ENCODE peak calls at places on chromosomes 6 and 20, in four cellular contexts. One of them, this sample, is unnamed.

GRCh38 chr6:44074383-44075136 is 52.7 kb downstream of the MRPL14 start:
- DNase-seq in H1: no peak
- DNase-seq in H9: peak
- DNase-seq in IMR-90: peak
- DNase-seq in this sample: peak

GRCh38 chr20:47540443-47541354 is 39.0 kb downstream of the NCOA3 start:
- DNase-seq in IMR-90: peak
- DNase-seq in H9: no peak
- DNase-seq in H1: no peak
- DNase-seq in this sample: peak

GRCh38 chr6:33217246-33217645 is 8.9 kb downstream of the RING1 start:
- DNase-seq in IMR-90: no peak
- DNase-seq in H1: no peak
- DNase-seq in H9: no peak
- DNase-seq in this sample: no peak

GRCh38 chr6:150149146-150149545 is 6.3 kb downstream of the PPP1R14C start:
- DNase-seq in H9: no peak
- DNase-seq in IMR-90: no peak
- DNase-seq in H1: no peak
- DNase-seq in this sample: no peak

GRCh38 chr20:62732766-62733165 is 24.1 kb downstream of the NTSR1 start:
- DNase-seq in H1: no peak
- DNase-seq in IMR-90: no peak
- DNase-seq in H9: no peak
- DNase-seq in this sample: no peak

GRCh38 chr6:147366290-147366689 is 142.2 kb upstream of the SAMD5 start:
- DNase-seq in H1: no peak
- DNase-seq in IMR-90: no peak
- DNase-seq in H9: no peak
- DNase-seq in this sample: peak

GRCh38 chr6:76771076-76771634 is 692.1 kb downstream of the HTR1B start:
- DNase-seq in H1: no peak
- DNase-seq in IMR-90: no peak
- DNase-seq in H9: no peak
- DNase-seq in this sample: no peak

GRCh38 chr6:18121580-18122127 is 823 bp downstream of the NHLRC1 start:
- DNase-seq in H1: peak
- DNase-seq in IMR-90: no peak
- DNase-seq in H9: peak
- DNase-seq in this sample: peak

GRCh38 chr6:73585566-73586415 is 65.0 kb upstream of the EEF1A1 start:
- DNase-seq in IMR-90: peak
- DNase-seq in H9: peak
- DNase-seq in H1: no peak
- DNase-seq in this sample: peak

GRCh38 chr20:45365444-45365970 is 2.6 kb downstream of the SYS1 start:
- DNase-seq in H9: peak
- DNase-seq in H1: no peak
- DNase-seq in IMR-90: no peak
- DNase-seq in this sample: no peak

GRCh38 chr6:163036251-163036650 is 308.5 kb downstream of the PACRG start:
- DNase-seq in IMR-90: no peak
- DNase-seq in H9: no peak
- DNase-seq in H1: no peak
- DNase-seq in this sample: no peak

DNA sequence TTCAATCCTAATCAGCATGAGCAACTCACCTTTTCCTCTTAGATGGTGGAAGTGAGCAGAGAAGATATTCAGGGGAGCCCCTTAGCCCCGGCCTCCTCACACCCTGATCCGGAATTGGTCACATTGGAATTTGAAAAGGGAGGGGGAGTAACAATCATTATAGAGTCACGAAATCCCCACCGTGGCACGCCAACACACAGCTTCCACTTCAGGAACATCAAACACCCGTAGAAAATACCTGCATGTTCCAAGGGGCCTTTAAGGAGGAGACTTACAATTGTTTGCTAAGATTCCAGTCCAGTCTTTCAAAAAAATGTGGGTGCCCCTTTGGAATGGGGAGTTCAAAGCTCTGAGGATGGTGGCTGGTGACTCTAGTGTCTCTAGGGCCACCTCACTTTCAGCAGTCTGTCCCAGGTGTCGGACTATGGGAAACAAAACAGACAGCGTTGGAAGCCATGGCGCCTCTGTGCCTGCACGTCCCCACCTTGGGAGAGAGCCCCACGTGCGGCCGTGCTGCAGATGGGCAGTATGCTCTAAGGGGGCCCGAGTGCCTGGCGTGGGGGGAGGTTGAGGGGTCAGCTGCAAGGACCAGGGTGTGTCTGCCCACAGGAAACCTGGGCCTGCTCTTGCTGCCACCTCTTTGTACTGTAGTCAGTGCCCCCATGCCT is 2.4 kb downstream of the CD93 start:
- DNase-seq in IMR-90: no peak
- DNase-seq in H9: no peak
- DNase-seq in H1: no peak
- DNase-seq in this sample: no peak
- H3K4me2 ChIP-seq in IMR-90: no peak
- H3K4me2 ChIP-seq in H9: no peak
- H3K4me2 ChIP-seq in H1: no peak
- H3K4me2 ChIP-seq in this sample: no peak

DNA sequence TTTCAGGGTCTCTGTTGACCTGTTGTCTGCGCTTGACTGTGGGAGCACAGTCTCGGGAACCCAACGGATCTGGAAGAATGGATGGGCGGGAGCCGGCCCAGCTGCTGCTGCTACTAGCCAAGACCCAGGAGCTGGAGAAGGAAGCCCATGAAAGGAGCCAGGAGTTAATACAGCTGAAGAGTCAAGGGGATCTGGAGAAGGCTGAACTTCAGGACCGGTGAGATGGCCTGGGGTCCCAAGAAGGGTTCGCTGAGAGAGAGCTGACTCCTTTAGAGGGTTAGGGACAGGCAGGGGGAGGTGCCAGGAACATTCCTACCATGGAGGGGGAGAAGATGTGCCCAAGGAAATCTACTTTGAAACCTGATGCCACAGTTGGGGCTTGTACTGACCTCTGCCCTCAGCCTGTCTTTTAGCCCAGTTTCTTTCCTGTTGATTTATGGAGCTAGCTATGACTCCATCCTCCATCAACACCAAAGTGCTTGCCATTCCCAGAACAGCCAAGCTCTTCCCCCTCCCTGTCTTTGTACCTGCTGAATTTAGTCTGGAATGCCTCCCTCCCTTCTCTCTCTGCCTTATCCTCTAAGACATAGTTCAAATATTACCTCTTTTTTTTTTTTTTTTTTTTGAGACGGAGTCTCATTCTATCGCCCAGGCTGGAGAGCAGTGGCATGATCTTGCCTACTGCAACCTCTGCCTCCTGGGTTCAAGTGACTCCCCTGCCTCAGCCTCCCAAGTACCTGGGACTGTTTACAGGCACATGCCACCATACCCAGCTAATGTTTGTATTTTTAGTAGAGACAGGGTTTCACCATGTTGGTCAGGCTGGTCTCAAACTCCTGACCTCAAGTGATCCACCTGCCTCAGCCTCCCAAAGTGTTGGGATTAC is 12.2 kb downstream of the CEP250 start:
- DNase-seq in H9: no peak
- DNase-seq in IMR-90: peak
- DNase-seq in H1: no peak
- DNase-seq in this sample: peak
- H3K18ac ChIP-seq in H9: no peak
- H3K18ac ChIP-seq in IMR-90: no peak
- H3K18ac ChIP-seq in H1: no peak
- H3K18ac ChIP-seq in this sample: no peak

GRCh38 chr6:134990262-134990661 is 40.4 kb upstream of the ALDH8A1 start:
- DNase-seq in H1: no peak
- DNase-seq in IMR-90: no peak
- DNase-seq in H9: no peak
- DNase-seq in this sample: no peak

GRCh38 chr6:134994431-134994830 is 44.5 kb upstream of the ALDH8A1 start:
- DNase-seq in H9: no peak
- DNase-seq in IMR-90: no peak
- DNase-seq in H1: no peak
- DNase-seq in this sample: no peak

GRCh38 chr6:134997133-134997841 is 47.4 kb upstream of the ALDH8A1 start:
- DNase-seq in H1: no peak
- DNase-seq in IMR-90: no peak
- DNase-seq in H9: no peak
- DNase-seq in this sample: no peak

GRCh38 chr6:134995536-134995935 is 45.6 kb upstream of the ALDH8A1 start:
- DNase-seq in IMR-90: no peak
- DNase-seq in H9: no peak
- DNase-seq in H1: no peak
- DNase-seq in this sample: no peak

GRCh38 chr6:134992155-134992554 is 42.3 kb upstream of the ALDH8A1 start:
- DNase-seq in H1: no peak
- DNase-seq in H9: no peak
- DNase-seq in IMR-90: no peak
- DNase-seq in this sample: no peak
- H4K5ac ChIP-seq in H1: no peak
- H4K5ac ChIP-seq in H9: no peak
- H4K5ac ChIP-seq in IMR-90: no peak
- H4K5ac ChIP-seq in this sample: no peak

DNA sequence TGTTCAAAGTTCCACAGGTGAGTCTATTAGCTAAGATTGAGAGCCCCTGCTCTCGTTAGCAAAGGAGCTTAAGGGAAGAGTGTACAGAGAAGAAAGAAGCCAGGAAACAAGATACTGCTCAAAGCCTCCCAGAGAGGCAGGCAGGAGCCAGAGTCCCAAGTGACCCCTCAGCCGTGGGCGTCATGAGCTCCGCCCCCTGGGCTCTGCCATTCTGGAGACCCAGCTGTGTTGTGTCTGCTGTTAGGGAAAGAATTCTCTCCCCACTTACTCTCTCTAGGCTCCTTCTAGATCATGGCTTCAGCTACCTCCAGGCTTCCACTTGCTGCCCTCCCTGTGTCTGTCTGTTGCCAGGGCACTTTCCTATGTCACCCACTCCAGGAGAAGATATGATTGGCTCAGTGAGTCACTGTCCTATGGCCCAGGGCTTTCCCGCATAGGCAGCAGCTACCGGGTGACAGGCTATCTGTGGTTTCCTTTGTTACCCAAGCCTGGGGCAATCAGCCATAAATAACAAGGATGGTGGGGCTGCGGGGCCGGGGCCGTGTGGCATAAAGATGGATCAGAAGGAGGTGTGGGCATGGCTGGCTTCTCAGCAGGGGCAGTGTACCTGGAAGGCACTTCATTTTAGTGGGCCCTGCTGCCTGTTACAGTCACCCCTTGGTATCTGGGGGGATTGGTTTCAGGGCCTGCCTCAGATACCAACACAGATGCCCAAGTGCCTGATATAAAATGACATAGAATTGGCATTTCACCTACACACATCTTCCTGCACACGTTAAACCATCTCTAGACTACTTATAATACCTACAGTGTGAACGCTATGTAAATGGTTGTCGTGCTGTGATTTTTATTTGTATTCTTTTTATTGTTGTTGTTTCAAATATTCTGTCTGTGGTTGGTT is 118.9 kb downstream of the ARMC2 start:
- DNase-seq in H1: no peak
- DNase-seq in H9: peak
- DNase-seq in IMR-90: peak
- DNase-seq in this sample: peak
- H3K4me2 ChIP-seq in H1: no peak
- H3K4me2 ChIP-seq in H9: no peak
- H3K4me2 ChIP-seq in IMR-90: no peak
- H3K4me2 ChIP-seq in this sample: no peak

GRCh38 chr6:166460473-166461437 is 78.0 kb upstream of the MPC1 start:
- DNase-seq in H9: no peak
- DNase-seq in H1: no peak
- DNase-seq in IMR-90: peak
- DNase-seq in this sample: peak

GRCh38 chr6:166464068-166464410 is 81.3 kb upstream of the MPC1 start:
- DNase-seq in H1: no peak
- DNase-seq in IMR-90: no peak
- DNase-seq in H9: no peak
- DNase-seq in this sample: no peak

GRCh38 chr6:166461821-166462460 is 79.2 kb upstream of the MPC1 start:
- DNase-seq in H1: no peak
- DNase-seq in H9: no peak
- DNase-seq in IMR-90: no peak
- DNase-seq in this sample: no peak

GRCh38 chr6:166463363-166464067 is 80.8 kb upstream of the MPC1 start:
- DNase-seq in H9: no peak
- DNase-seq in H1: no peak
- DNase-seq in IMR-90: no peak
- DNase-seq in this sample: no peak

GRCh38 chr6:166462461-166463135 is 79.9 kb upstream of the MPC1 start:
- DNase-seq in IMR-90: no peak
- DNase-seq in H9: no peak
- DNase-seq in H1: no peak
- DNase-seq in this sample: no peak
- H3K18ac ChIP-seq in IMR-90: no peak
- H3K18ac ChIP-seq in H9: peak
- H3K18ac ChIP-seq in H1: no peak
- H3K18ac ChIP-seq in this sample: no peak

DNA sequence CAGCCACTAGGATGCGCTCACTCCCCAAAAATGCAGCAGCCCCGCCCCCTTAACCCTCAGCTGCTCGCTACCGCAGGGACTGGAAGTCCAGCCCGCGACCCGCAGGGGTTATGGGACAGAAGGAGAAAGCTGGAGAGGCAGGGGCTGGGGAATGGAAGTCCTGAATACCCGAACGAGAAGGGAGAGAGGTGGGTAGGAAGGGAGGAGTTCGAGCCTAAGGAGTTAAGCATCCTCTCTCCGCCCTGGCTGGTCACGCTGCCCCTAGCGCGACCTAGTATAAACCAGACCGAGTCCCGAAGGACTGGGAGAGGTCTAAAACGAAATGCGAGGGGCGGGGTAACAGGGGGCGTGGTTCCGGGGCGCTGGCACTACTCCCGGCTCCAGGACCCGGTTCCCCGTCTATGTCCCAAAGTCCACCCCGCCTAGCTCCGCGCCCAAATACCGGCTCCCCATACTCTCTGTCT is 448 bp upstream of the DDAH2 start:
- DNase-seq in H9: peak
- DNase-seq in IMR-90: peak
- DNase-seq in H1: peak
- DNase-seq in this sample: peak
- H4K5ac ChIP-seq in H9: no peak
- H4K5ac ChIP-seq in IMR-90: peak
- H4K5ac ChIP-seq in H1: peak
- H4K5ac ChIP-seq in this sample: no peak

GRCh38 chr20:11261533-11262000 is 587.8 kb upstream of the JAG1 start:
- DNase-seq in H9: no peak
- DNase-seq in IMR-90: peak
- DNase-seq in H1: no peak
- DNase-seq in this sample: peak
- H3K4me2 ChIP-seq in H9: no peak
- H3K4me2 ChIP-seq in IMR-90: no peak
- H3K4me2 ChIP-seq in H1: no peak
- H3K4me2 ChIP-seq in this sample: no peak